ENCODE peak calls at places on chromosome 12, in five cellular contexts. F is testis, M is heart left ventricle, D is PC-3, T is epithelial cell of esophagus. C is an unnamed sample.

GRCh38 chr12:94898388-94898787 is 105.1 kb downstream of the NDUFA12 start:
- DNase-seq in M (no peak), F (no peak), D (peak), T (peak), C (no peak)

GRCh38 chr12:12887471-12887870 is 3.9 kb upstream of the GPRC5A start:
- DNase-seq in D (peak), T (no peak), M (no peak), F (no peak), C (no peak)

GRCh38 chr12:57889541-57889989 is 43.0 kb upstream of the CTDSP2 start:
- DNase-seq in D (no peak), T (peak), F (peak), M (peak), C (no peak)

GRCh38 chr12:123942911-123943648 is 29.6 kb downstream of the CCDC92 start:
- DNase-seq in F (no peak), M (no peak), D (no peak), T (no peak), C (no peak)

GRCh38 chr12:47373554-47374150 is 293.9 kb upstream of the AMIGO2 start:
- DNase-seq in F (no peak), T (no peak), D (no peak), M (no peak), C (no peak)

GRCh38 chr12:18074001-18074400 is 16.0 kb downstream of the RERGL start:
- DNase-seq in F (no peak), D (peak), T (peak), M (no peak), C (no peak)

GRCh38 chr12:47762850-47763440 is 4.3 kb upstream of the RAPGEF3 start:
- DNase-seq in M (peak), T (no peak), D (no peak), F (no peak), C (no peak)

GRCh38 chr12:55681142-55682077 is 26.3 kb downstream of the ITGA7 start:
- DNase-seq in F (peak), M (no peak), D (peak), T (peak), C (no peak)

GRCh38 chr12:77324763-77325468 is 259.5 kb upstream of the E2F7 start:
- DNase-seq in T (peak), D (peak), M (peak), F (peak), C (peak)

GRCh38 chr12:31597066-31597465 is 6.1 kb upstream of the DENND5B start:
- DNase-seq in F (no peak), D (no peak), M (no peak), T (no peak), C (no peak)

GRCh38 chr12:31599053-31599452 is 8.1 kb upstream of the DENND5B start:
- DNase-seq in D (no peak), T (no peak), F (no peak), M (no peak), C (no peak)

GRCh38 chr12:31600764-31601163 is 9.8 kb upstream of the DENND5B start:
- DNase-seq in D (no peak), T (no peak), F (no peak), M (no peak), C (no peak)

GRCh38 chr12:31603546-31604009 is 12.6 kb upstream of the DENND5B start:
- DNase-seq in F (no peak), T (no peak), D (no peak), M (no peak), C (no peak)

GRCh38 chr12:31600252-31600651 is 9.3 kb upstream of the DENND5B start:
- DNase-seq in D (no peak), M (no peak), T (no peak), F (no peak), C (no peak)
- TF ChIP-seq CTCF in D (peak), M (no peak), T (no peak), F (no peak), C (no peak)

DNA sequence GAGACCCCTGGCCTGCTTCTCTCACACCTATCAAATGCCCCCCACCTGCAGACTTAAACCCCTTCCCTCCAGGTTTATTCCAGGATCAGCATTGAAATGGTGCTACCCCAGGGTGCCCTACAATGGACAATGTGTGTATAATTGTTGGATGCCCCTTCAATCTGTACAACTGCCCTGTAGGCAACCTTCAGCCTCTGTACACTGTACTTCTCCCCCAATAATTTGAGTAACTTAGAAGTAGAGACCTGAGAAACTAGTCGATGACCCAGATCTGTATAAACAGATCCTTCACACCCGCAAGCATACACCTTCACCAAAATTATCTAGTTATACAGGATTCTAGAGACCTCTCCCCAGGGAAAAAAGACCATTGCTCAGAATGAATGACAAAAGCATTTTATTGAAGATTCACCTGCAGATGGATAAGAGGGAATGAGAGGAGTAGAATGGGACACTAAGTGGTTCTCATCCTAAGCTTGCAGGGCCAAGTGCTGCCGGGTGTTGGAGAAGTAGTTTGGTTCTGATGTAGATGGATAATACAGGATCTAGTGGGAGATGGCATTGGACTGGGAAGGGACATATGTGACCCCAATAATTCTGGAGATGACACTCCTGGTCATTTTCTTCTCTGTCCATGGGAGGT is 7.6 kb downstream of the KRT4 start:
- DNase-seq in F (no peak), M (no peak), D (no peak), T (no peak), C (no peak)
- TF ChIP-seq CTCF in F (no peak), M (no peak), D (no peak), T (no peak), C (no peak)

DNA sequence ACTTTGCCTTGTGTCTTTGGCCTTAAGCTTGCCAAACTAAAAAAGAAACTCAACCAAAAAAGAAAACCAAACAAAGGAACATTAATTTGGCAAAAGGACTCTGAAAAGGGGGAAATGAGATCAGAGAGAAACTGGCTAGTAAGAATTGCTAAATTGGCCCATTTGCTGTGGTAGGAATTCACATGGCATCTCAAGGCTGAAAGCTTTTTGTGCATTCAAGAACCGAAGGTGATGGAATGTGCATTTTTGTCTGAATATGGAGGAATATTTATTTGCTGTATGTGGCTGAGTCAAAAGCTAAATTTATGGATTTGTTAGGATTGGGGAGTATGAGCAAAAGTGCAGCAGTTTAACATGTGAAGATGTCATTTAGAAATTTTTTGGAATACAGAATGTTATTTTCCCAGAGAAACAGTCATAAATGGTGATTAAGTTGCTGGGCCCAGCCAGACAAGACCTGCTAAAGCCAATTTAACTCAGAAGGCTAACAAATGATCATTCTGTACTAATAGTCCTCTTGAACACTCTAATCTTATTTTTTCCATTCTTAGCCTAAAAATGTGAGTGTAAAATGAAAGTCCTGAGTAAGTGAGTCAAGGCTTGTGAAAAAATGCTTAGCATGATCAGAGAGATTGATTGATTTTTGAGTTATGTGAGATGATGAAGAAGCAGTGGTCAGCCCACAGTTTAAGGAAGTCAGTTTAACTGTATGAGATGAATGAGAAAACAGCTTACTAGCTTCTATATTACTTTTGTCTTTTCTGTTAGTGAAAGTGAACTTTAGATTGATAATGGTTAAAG is 94.1 kb downstream of the ANO6 start:
- DNase-seq in M (no peak), T (no peak), F (no peak), D (no peak), C (no peak)
- TF ChIP-seq CTCF in M (no peak), T (no peak), F (no peak), D (no peak), C (no peak)

DNA sequence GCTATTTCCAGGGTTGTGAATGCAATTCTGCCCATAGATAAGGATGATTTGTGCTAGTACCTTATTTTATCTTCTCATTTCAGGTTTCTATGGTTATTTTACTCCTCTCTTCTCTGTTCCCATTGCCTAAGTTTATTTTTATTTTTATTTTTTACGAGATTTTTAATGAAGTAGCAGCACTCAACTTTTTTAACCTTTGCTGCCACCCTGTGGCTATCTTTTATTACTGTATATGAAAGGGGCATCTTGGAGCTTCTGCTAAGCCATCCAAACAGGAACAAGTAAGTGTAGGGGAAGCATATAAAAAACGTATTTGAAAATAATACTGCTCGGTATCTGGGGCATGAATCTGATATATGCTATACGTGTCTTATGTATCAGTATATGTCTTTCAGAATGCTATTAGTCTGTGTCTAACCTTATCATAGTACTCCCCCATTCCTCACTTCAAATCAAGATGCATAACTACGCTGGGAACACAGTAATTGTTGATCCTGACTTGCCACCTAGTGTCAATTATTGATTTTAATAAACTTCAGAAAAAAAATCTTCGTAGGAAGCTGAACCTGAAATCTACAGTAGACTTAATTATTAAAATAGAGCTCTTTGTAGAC is 60.3 kb downstream of the KLRG1 start:
- DNase-seq in M (no peak), D (peak), T (peak), F (no peak), C (no peak)
- TF ChIP-seq CTCF in M (peak), D (peak), T (peak), F (peak), C (peak)

DNA sequence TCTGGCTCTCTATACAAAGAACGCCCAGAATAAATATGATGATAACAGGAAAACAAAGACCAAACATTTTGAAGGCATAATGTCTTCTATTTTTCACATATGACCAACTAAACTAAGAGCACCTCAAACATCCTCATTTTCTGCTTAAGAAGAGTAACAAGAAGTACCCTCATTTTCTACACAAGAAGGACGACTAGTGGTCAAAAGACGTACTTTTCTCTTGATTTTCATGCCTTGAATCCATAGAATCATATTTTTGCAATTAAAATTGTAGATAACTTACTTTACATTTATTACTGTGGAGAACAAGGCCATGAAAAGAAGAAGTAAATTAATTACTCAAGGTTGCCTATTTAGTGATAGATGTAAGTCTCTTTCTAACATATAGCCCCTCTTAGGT is 358.6 kb downstream of the DUSP6 start:
- DNase-seq in T (peak), M (no peak), F (no peak), D (peak), C (no peak)
- TF ChIP-seq CTCF in T (peak), M (peak), F (peak), D (peak), C (peak)

C was measured in type B pancreatic cell.